ENCODE peak calls at places on chromosomes 7 and 10, in seven cellular contexts. I is AG09309, R is psoas muscle, S is gastrocnemius medialis, A is colonic mucosa, N is coronary artery, D is left ventricle myocardium inferior. L is an unnamed sample.

GRCh38 chr7:91083855-91084644 is 180.2 kb upstream of the FZD1 start:
- DNase-seq in I (no peak), A (no peak), N (no peak), R (no peak), D (peak), S (no peak), L (peak)

GRCh38 chr10:67869996-67870395 is 14.5 kb upstream of the SIRT1 start:
- DNase-seq in N (no peak), R (no peak), I (no peak), A (no peak), S (no peak), D (no peak), L (no peak)

GRCh38 chr7:82443801-82444219 is 233 bp upstream of the CACNA2D1 start:
- DNase-seq in S (peak), I (peak), D (peak), A (peak), N (peak), R (peak), L (peak)

GRCh38 chr7:47578581-47579270 is 3.2 kb downstream of the TNS3 start:
- DNase-seq in A (no peak), I (peak), N (peak), S (no peak), D (no peak), R (no peak), L (no peak)

GRCh38 chr10:14543048-14543903 is 212.6 kb upstream of the FRMD4A start:
- DNase-seq in R (no peak), S (no peak), I (no peak), N (no peak), A (no peak), D (no peak), L (peak)

GRCh38 chr7:107933386-107934013 is 42.5 kb downstream of the DLD start:
- DNase-seq in R (no peak), S (no peak), A (no peak), D (no peak), N (no peak), I (no peak), L (no peak)

GRCh38 chr7:42910306-42910705 is 1.6 kb downstream of the C7orf25 start:
- DNase-seq in S (no peak), I (no peak), R (no peak), N (no peak), D (no peak), A (no peak), L (no peak)

GRCh38 chr7:137930616-137931015 is 71.3 kb downstream of the CREB3L2 start:
- DNase-seq in R (no peak), N (no peak), I (peak), D (no peak), S (no peak), A (no peak), L (no peak)

GRCh38 chr7:99219185-99219767 is 11.4 kb upstream of the KPNA7 start:
- DNase-seq in I (no peak), R (no peak), N (no peak), D (no peak), S (no peak), A (peak), L (no peak)

GRCh38 chr10:122509323-122509722 is 48.0 kb downstream of the HTRA1 start:
- DNase-seq in S (no peak), D (no peak), N (no peak), R (no peak), I (no peak), A (no peak), L (no peak)

GRCh38 chr10:42951486-42952251 is 125.2 kb upstream of the RET start:
- DNase-seq in A (peak), D (peak), S (peak), I (no peak), N (peak), R (peak), L (peak)

GRCh38 chr7:42238709-42239395 is 1.8 kb upstream of the GLI3 start:
- DNase-seq in A (no peak), R (peak), D (no peak), N (no peak), I (no peak), S (peak), L (peak)

GRCh38 chr7:27784399-27785053 is 44.6 kb downstream of the TAX1BP1 start:
- DNase-seq in N (no peak), D (no peak), I (no peak), R (no peak), A (peak), S (no peak), L (no peak)

GRCh38 chr10:44978570-44979280 is at the start of gene DEPP1:
- DNase-seq in I (peak), R (peak), A (peak), S (peak), D (peak), N (peak), L (peak)

GRCh38 chr10:32199724-32200394 is 143.6 kb upstream of the KIF5B start:
- DNase-seq in A (no peak), D (no peak), I (no peak), N (no peak), S (no peak), R (no peak), L (peak)

GRCh38 chr7:2008936-2009540 is 223.7 kb downstream of the MAD1L1 start:
- DNase-seq in I (no peak), S (peak), D (peak), A (no peak), R (peak), N (peak), L (peak)

GRCh38 chr7:1691601-1692499 is 21.8 kb downstream of the ELFN1 start:
- DNase-seq in S (peak), R (no peak), D (peak), I (no peak), N (peak), A (no peak), L (peak)

GRCh38 chr10:106795619-106796018 is 368.9 kb downstream of the SORCS1 start:
- DNase-seq in I (no peak), D (peak), A (peak), R (no peak), N (no peak), S (no peak), L (peak)

GRCh38 chr7:101099969-101100781 is 14.9 kb downstream of the TRIM56 start:
- DNase-seq in D (peak), S (peak), A (peak), R (peak), I (peak), N (peak), L (peak)

GRCh38 chr7:103914147-103914899 is 75.1 kb downstream of the RELN start:
- DNase-seq in I (no peak), A (no peak), D (no peak), N (no peak), S (no peak), R (no peak), L (no peak)

GRCh38 chr10:111784386-111784785 is 399.2 kb downstream of the GPAM start:
- DNase-seq in D (no peak), S (no peak), A (no peak), R (no peak), I (no peak), N (no peak), L (no peak)
- TF ChIP-seq CTCF in D (no peak), S (no peak), A (no peak), R (no peak), I (no peak), N (no peak), L (no peak)

GRCh38 chr10:2137549-2138174 is 400.3 kb upstream of the ADARB2 start:
- DNase-seq in S (no peak), I (no peak), A (no peak), D (no peak), R (no peak), N (no peak), L (no peak)
- TF ChIP-seq CTCF in S (no peak), I (no peak), A (no peak), D (no peak), R (no peak), N (no peak), L (no peak)

GRCh38 chr7:151707757-151708156 is 169.2 kb downstream of the PRKAG2 start:
- DNase-seq in D (no peak), R (no peak), I (no peak), S (no peak), N (no peak), A (no peak), L (no peak)

GRCh38 chr7:151706568-151707469 is 170.1 kb downstream of the PRKAG2 start:
- DNase-seq in A (no peak), D (peak), R (no peak), I (no peak), N (no peak), S (peak), L (no peak)

GRCh38 chr7:151704284-151704968 is 172.5 kb downstream of the PRKAG2 start:
- DNase-seq in D (peak), N (no peak), R (no peak), A (no peak), I (no peak), S (no peak), L (no peak)

GRCh38 chr7:151704969-151705743 is 171.8 kb downstream of the PRKAG2 start:
- DNase-seq in D (peak), S (no peak), A (no peak), N (no peak), I (no peak), R (no peak), L (no peak)

DNA sequence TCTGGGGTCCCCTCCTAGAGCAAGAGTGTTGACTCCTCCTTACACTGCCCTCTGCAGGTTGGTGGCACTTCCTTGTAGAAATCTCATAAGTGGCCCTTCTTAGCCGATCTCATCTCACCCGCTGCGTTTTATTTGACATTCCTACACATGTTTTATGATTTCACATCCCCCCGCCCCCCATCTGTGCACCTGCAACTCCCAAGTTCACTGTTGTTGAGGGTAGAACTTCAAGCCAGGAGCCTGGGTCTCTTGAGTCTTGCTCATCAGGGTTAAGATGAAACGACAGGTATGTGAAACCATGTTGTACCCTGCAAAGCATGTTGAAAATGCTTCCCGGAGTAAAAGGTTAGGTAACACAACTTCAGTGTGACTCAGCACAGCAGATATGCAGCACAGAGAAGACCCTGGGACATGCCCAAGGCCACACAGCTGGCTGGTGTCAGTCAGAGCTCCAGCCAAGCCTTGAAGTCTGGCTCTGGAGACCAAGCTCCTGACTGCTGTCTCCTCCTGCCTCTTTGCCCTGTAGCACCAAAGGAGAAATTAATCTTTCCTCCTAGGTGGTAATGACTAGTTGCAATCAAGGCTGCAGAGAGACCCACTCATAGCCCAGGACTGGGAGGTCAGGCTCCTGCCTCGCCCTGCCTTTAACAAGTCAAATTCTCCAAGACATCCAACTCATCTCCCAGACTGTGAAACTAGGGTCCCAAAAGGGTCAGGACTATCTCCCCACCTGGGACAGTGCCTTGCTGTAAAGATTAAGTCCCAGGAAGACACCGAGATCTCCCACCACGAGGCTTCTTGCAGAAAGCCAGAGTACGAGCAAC is 171.0 kb downstream of the PRKAG2 start:
- DNase-seq in A (peak), R (peak), N (no peak), D (peak), S (peak), I (no peak), L (no peak)
- TF ChIP-seq CTCF in A (no peak), R (peak), N (peak), D (peak), S (peak), I (peak), L (peak)

GRCh38 chr10:53314856-53315255 is 542.3 kb upstream of the MBL2 start:
- DNase-seq in S (no peak), R (no peak), D (no peak), I (peak), A (no peak), N (no peak), L (no peak)

GRCh38 chr10:53315709-53316108 is 543.1 kb upstream of the MBL2 start:
- DNase-seq in N (no peak), I (no peak), R (no peak), S (no peak), A (no peak), D (no peak), L (no peak)
- TF ChIP-seq CTCF in N (no peak), I (no peak), R (no peak), S (no peak), A (no peak), D (no peak), L (no peak)

GRCh38 chr7:36021367-36021766 is 131.7 kb upstream of the EEPD1 start:
- DNase-seq in N (peak), R (no peak), D (no peak), A (no peak), I (no peak), S (peak), L (no peak)
- TF ChIP-seq CTCF in N (no peak), R (peak), D (peak), A (no peak), I (peak), S (peak), L (peak)

DNA sequence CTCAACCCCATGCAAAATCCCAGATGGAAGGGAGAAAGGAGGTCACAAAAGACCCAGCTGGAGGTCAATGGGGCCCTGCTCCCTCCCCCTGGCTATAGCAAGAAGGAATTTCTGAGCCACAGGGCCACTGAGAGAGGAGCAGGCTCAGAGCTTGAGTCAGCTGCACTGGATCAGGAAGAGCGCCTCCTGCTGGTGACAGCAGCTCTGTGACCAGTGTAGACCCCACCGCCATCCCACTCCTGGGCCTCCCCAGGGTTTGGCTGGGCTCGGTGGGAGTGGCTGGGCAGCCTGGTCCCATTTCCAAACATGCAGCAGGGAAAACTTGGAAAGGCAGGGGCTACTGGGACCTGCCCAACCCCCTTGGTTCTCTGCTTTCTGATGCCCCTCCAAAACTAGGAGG is 31.5 kb upstream of the PRLHR start:
- DNase-seq in N (no peak), D (no peak), S (no peak), A (no peak), I (no peak), R (no peak), L (no peak)
- TF ChIP-seq CTCF in N (no peak), D (no peak), S (no peak), A (no peak), I (peak), R (no peak), L (no peak)

GRCh38 chr10:283916-284356 is 148.7 kb downstream of the ZMYND11 start:
- DNase-seq in D (no peak), A (no peak), S (no peak), R (no peak), N (no peak), I (no peak), L (no peak)
- TF ChIP-seq CTCF in D (no peak), A (no peak), S (no peak), R (no peak), N (no peak), I (no peak), L (no peak)

GRCh38 chr10:92839191-92840085 is 8.9 kb upstream of the EXOC6 start:
- DNase-seq in A (peak), R (peak), N (no peak), D (peak), S (peak), I (no peak), L (peak)
- TF ChIP-seq CTCF in A (peak), R (peak), N (no peak), D (peak), S (no peak), I (peak), L (no peak)